ENCODE peak calls at places on chromosomes 12 and 14, in six cellular contexts. F, V, R, P, X and Z are unnamed samples.

GRCh38 chr14:92937229-92937937 is 14.4 kb downstream of the CHGA start:
- DNase-seq in F (no peak), V (no peak), R (no peak), P (peak; percentile 36), X (peak; percentile 23), Z (no peak)

GRCh38 chr14:73188501-73188903 is 48.8 kb upstream of the PAPLN start:
- DNase-seq in F (peak; percentile 67), V (no peak), R (peak; percentile 5), P (no peak), X (no peak), Z (no peak)

GRCh38 chr12:50102648-50103309 is 1.0 kb upstream of the GPD1 start:
- DNase-seq in F (no peak), V (no peak), R (no peak), P (no peak), X (no peak), Z (no peak)

GRCh38 chr14:56659964-56660551 is 80.5 kb downstream of the TMEM260 start:
- DNase-seq in F (peak; percentile 43), V (no peak), R (no peak), P (no peak), X (no peak), Z (no peak)

GRCh38 chr14:33707751-33708150 is 243.1 kb downstream of the EGLN3 start:
- DNase-seq in F (no peak), V (no peak), R (no peak), P (no peak), X (no peak), Z (no peak)

GRCh38 chr12:71641390-71641789 is 22.3 kb downstream of the ZFC3H1 start:
- DNase-seq in F (no peak), V (no peak), R (no peak), P (no peak), X (no peak), Z (no peak)

GRCh38 chr12:1927051-1927680 is 8.7 kb upstream of the CACNA2D4 start:
- DNase-seq in F (no peak), V (no peak), R (no peak), P (no peak), X (no peak), Z (no peak)

GRCh38 chr12:40241741-40242140 is 16.9 kb downstream of the LRRK2 start:
- DNase-seq in F (peak; percentile 77), V (no peak), R (no peak), P (no peak), X (no peak), Z (no peak)

GRCh38 chr14:39431416-39432178 is 636 bp downstream of the FBXO33 start:
- DNase-seq in F (peak; percentile 22), V (no peak), R (peak; percentile 11), P (peak; percentile 57), X (no peak), Z (peak; percentile 36)

GRCh38 chr14:104098272-104099095 is 13.0 kb downstream of the ASPG start:
- DNase-seq in F (no peak), V (no peak), R (no peak), P (peak; percentile 5), X (no peak), Z (no peak)

GRCh38 chr14:94117856-94118255 is 7.3 kb downstream of the IFI27 start:
- DNase-seq in F (no peak), V (no peak), R (no peak), P (no peak), X (no peak), Z (no peak)

GRCh38 chr12:9064815-9065606 is 50.7 kb downstream of the A2M start:
- DNase-seq in F (peak; percentile 24), V (peak; percentile 23), R (no peak), P (peak; percentile 87), X (peak; percentile 77), Z (no peak)

GRCh38 chr12:107131832-107132616 is 38.7 kb upstream of the CRY1 start:
- DNase-seq in F (peak; percentile 84), V (no peak), R (peak; percentile 15), P (no peak), X (peak; percentile 89), Z (no peak)

GRCh38 chr14:78029471-78030372 is 140.5 kb upstream of the NRXN3 start:
- DNase-seq in F (peak; percentile 8), V (no peak), R (no peak), P (no peak), X (peak; percentile 39), Z (no peak)

GRCh38 chr12:113862570-113863454 is 103.3 kb downstream of the RBM19 start:
- DNase-seq in F (peak; percentile 61), V (no peak), R (no peak), P (no peak), X (no peak), Z (no peak)

GRCh38 chr14:90850487-90850886 is 34.3 kb upstream of the TTC7B start:
- DNase-seq in F (no peak), V (peak; percentile 51), R (peak; percentile 35), P (no peak), X (no peak), Z (no peak)

GRCh38 chr12:5388581-5389535 is 43.0 kb upstream of the NTF3 start:
- DNase-seq in F (no peak), V (no peak), R (peak; percentile 55), P (no peak), X (no peak), Z (no peak)

GRCh38 chr12:49547090-49547690 is 8.4 kb downstream of the KCNH3 start:
- DNase-seq in F (no peak), V (no peak), R (no peak), P (no peak), X (no peak), Z (no peak)

GRCh38 chr12:127640181-127640886 is 626.6 kb upstream of the TMEM132C start:
- DNase-seq in F (peak; percentile 97), V (no peak), R (no peak), P (no peak), X (no peak), Z (no peak)

GRCh38 chr12:109714141-109714912 is 702 bp downstream of the FAM222A start:
- DNase-seq in F (peak; percentile 14), V (no peak), R (no peak), P (peak; percentile 69), X (no peak), Z (peak; percentile 27)

GRCh38 chr14:104094709-104095425 is 9.4 kb downstream of the ASPG start:
- DNase-seq in F (peak; percentile 8), V (no peak), R (no peak), P (peak; percentile 81), X (peak; percentile 22), Z (peak; percentile 51)

GRCh38 chr12:124474709-124475108 is 92.7 kb downstream of the NCOR2 start:
- DNase-seq in F (no peak), V (no peak), R (no peak), P (no peak), X (no peak), Z (no peak)

GRCh38 chr14:96461950-96462798 is 40.0 kb upstream of the PAPOLA start:
- DNase-seq in F (no peak), V (no peak), R (no peak), P (peak; percentile 37), X (no peak), Z (no peak)

GRCh38 chr14:59474172-59474571 is 9.0 kb upstream of the GPR135 start:
- DNase-seq in F (peak; percentile 35), V (no peak), R (peak; percentile 12), P (no peak), X (no peak), Z (no peak)

GRCh38 chr12:52870361-52871290 is 21.8 kb upstream of the KRT78 start:
- DNase-seq in F (peak; percentile 27), V (no peak), R (no peak), P (peak; percentile 91), X (peak; percentile 33), Z (peak; percentile 54)

GRCh38 chr12:26728205-26729050 is 104.6 kb downstream of the ITPR2 start:
- DNase-seq in F (no peak), V (no peak), R (no peak), P (no peak), X (no peak), Z (no peak)

GRCh38 chr12:101209319-101210302 is at the start of gene SLC5A8:
- DNase-seq in F (no peak), V (no peak), R (no peak), P (peak; percentile 9), X (no peak), Z (no peak)

GRCh38 chr12:793037-793436 is 40.7 kb downstream of the WNK1 start:
- DNase-seq in F (no peak), V (no peak), R (no peak), P (no peak), X (no peak), Z (no peak)

GRCh38 chr12:71477046-71477445 is 37.4 kb downstream of the LGR5 start:
- DNase-seq in F (no peak), V (no peak), R (no peak), P (no peak), X (no peak), Z (no peak)

GRCh38 chr14:100468557-100468956 is 118.7 kb downstream of the BEGAIN start:
- DNase-seq in F (no peak), V (no peak), R (no peak), P (no peak), X (no peak), Z (no peak)

GRCh38 chr14:100532916-100533630 is 54.1 kb downstream of the BEGAIN start:
- DNase-seq in F (peak; percentile 58), V (no peak), R (no peak), P (no peak), X (no peak), Z (no peak)

GRCh38 chr14:98957211-98958047 is 314.6 kb downstream of the BCL11B start:
- DNase-seq in F (peak; percentile 26), V (no peak), R (no peak), P (peak; percentile 51), X (no peak), Z (no peak)

GRCh38 chr14:52703664-52704063 is 3.3 kb upstream of the PSMC6 start:
- DNase-seq in F (no peak), V (no peak), R (no peak), P (no peak), X (no peak), Z (no peak)

GRCh38 chr12:101039848-101040531 is 170.0 kb downstream of the SLC5A8 start:
- DNase-seq in F (no peak), V (no peak), R (no peak), P (no peak), X (no peak), Z (no peak)

GRCh38 chr12:55997535-55997859 is 421 bp downstream of the SUOX start:
- DNase-seq in F (no peak), V (no peak), R (no peak), P (no peak), X (no peak), Z (no peak)

GRCh38 chr12:9635014-9635413 is 27.3 kb upstream of the KLRB1 start:
- DNase-seq in F (no peak), V (no peak), R (no peak), P (no peak), X (no peak), Z (no peak)